ENCODE peak calls at places on chromosomes 4 and X, in four cellular contexts. E, V, X and J are unnamed samples.

GRCh38 chr4:98345838-98346237 is 84.7 kb downstream of the RAP1GDS1 start:
- DNase-seq in E (no peak), V (no peak), X (no peak), J (no peak)

GRCh38 chr4:38488891-38489861 is 174.8 kb upstream of the KLF3 start:
- DNase-seq in V (no peak), E (no peak), X (no peak), J (peak)

GRCh38 chr4:71867598-71867997 is 83.7 kb upstream of the GC start:
- DNase-seq in V (no peak), E (no peak), X (no peak), J (no peak)

GRCh38 chrX:152904151-152905080 is 6.5 kb downstream of the ZNF185 start:
- DNase-seq in X (peak), V (peak), E (peak), J (peak)

GRCh38 chrX:80246273-80246672 is 174.0 kb upstream of the TENT5D start:
- DNase-seq in E (no peak), V (no peak), X (no peak), J (no peak)

GRCh38 chr4:153249199-153250154 is 45.2 kb downstream of the TRIM2 start:
- DNase-seq in E (peak), X (peak), V (peak), J (peak)

GRCh38 chr4:142274137-142274536 is 572.0 kb downstream of the INPP4B start:
- DNase-seq in E (no peak), X (no peak), V (no peak), J (no peak)

GRCh38 chr4:27194599-27194998 is 334.0 kb downstream of the STIM2 start:
- DNase-seq in E (no peak), X (no peak), V (no peak), J (no peak)

GRCh38 chr4:21801661-21802355 is 146.8 kb downstream of the KCNIP4 start:
- DNase-seq in V (no peak), E (no peak), X (no peak), J (no peak)

GRCh38 chr4:138576684-138577083 is 334.5 kb upstream of the SLC7A11 start:
- DNase-seq in X (no peak), V (no peak), E (no peak), J (no peak)

GRCh38 chr4:73053076-73053475 is 16.4 kb downstream of the COX18 start:
- DNase-seq in X (no peak), V (no peak), E (no peak), J (no peak)